ENCODE peak calls at places on chromosomes 11 and 22, in seven cellular contexts. H, F, W, I, A, D and S are unnamed samples.

GRCh38 chr11:62556102-62556871 is 9.7 kb upstream of the AHNAK start:
- DNase-seq in D (peak; percentile 93), A (peak; percentile 88), I (peak; percentile 56), W (peak; percentile 90), F (peak; percentile 77), H (no peak), S (peak; percentile 97)

GRCh38 chr11:76313913-76314740 is 66.8 kb downstream of the THAP12 start:
- DNase-seq in D (no peak), H (no peak), F (no peak), I (peak; percentile 30), A (no peak), W (no peak), S (peak; percentile 75)

GRCh38 chr11:12556155-12556554 is 118.1 kb upstream of the TEAD1 start:
- DNase-seq in F (peak; percentile 47), W (no peak), I (no peak), A (no peak), H (no peak), D (no peak), S (no peak)

GRCh38 chr11:1130276-1131032 is 27.3 kb upstream of the MUC5AC start:
- DNase-seq in W (peak; percentile 29), D (no peak), F (no peak), H (no peak), A (no peak), I (no peak), S (no peak)

GRCh38 chr11:133134561-133135173 is 397.6 kb downstream of the OPCML start:
- DNase-seq in I (peak; percentile 66), D (no peak), F (peak; percentile 83), A (peak; percentile 16), W (peak; percentile 68), H (peak; percentile 39), S (peak; percentile 89)

GRCh38 chr11:27171391-27171790 is 130.8 kb downstream of the BBOX1 start:
- DNase-seq in H (no peak), D (no peak), F (no peak), I (no peak), A (no peak), W (no peak), S (no peak)

GRCh38 chr11:64763804-64764611 is 4.2 kb upstream of the PYGM start:
- DNase-seq in I (no peak), H (no peak), F (no peak), A (no peak), D (no peak), W (no peak), S (no peak)

GRCh38 chr11:76624515-76625379 is 45.8 kb downstream of the LRRC32 start:
- DNase-seq in A (no peak), H (no peak), D (no peak), I (peak; percentile 50), W (peak; percentile 49), F (no peak), S (no peak)

GRCh38 chr11:59550368-59550841 is 39.1 kb downstream of the OR4D9 start:
- DNase-seq in D (peak; percentile 96), H (peak; percentile 94), I (peak; percentile 74), A (peak; percentile 96), F (peak; percentile 95), W (peak; percentile 81), S (peak; percentile 97)

GRCh38 chr22:46237453-46238158 is 12.5 kb downstream of the CDPF1 start:
- DNase-seq in F (no peak), I (no peak), A (no peak), W (no peak), H (no peak), D (no peak), S (no peak)

GRCh38 chr11:74004694-74005615 is 3.9 kb downstream of the UCP3 start:
- DNase-seq in F (no peak), A (no peak), H (no peak), I (peak; percentile 57), D (no peak), W (no peak), S (no peak)

GRCh38 chr11:74671520-74672196 is 59.6 kb downstream of the CHRDL2 start:
- DNase-seq in D (no peak), F (peak; percentile 35), I (no peak), H (no peak), A (no peak), W (no peak), S (no peak)

GRCh38 chr11:114060402-114061052 is 1.0 kb downstream of the ZBTB16 start:
- DNase-seq in A (no peak), I (peak; percentile 32), F (peak; percentile 65), D (no peak), W (peak; percentile 67), H (no peak), S (no peak)

GRCh38 chr22:39545310-39546063 is 12.9 kb upstream of the RPS19BP1 start:
- DNase-seq in A (no peak), F (peak; percentile 92), D (no peak), W (no peak), H (no peak), I (peak; percentile 63), S (peak; percentile 77)

GRCh38 chr11:44977493-44977984 is 26.9 kb upstream of the TP53I11 start:
- DNase-seq in W (peak; percentile 57), I (no peak), D (no peak), F (no peak), H (no peak), A (no peak), S (peak; percentile 49)

GRCh38 chr22:20011123-20011992 is 5.3 kb downstream of the ARVCF start:
- DNase-seq in H (no peak), F (no peak), I (no peak), W (no peak), A (no peak), D (no peak), S (no peak)

GRCh38 chr22:19962909-19963806 is 21.5 kb upstream of the TXNRD2 start:
- DNase-seq in A (no peak), I (no peak), D (peak; percentile 86), H (peak; percentile 93), F (peak; percentile 74), W (no peak), S (peak; percentile 85)

GRCh38 chr11:31414338-31414737 is 44.7 kb downstream of the DNAJC24 start:
- DNase-seq in A (no peak), I (no peak), W (no peak), D (no peak), F (no peak), H (no peak), S (no peak)

GRCh38 chr22:48489551-48490512 is 1337.8 kb downstream of the BRD1 start:
- DNase-seq in F (peak; percentile 62), W (peak; percentile 48), A (no peak), I (no peak), H (no peak), D (no peak), S (peak; percentile 51)

GRCh38 chr11:12430912-12431311 is 53.5 kb downstream of the PARVA start:
- DNase-seq in I (no peak), A (no peak), W (no peak), H (peak; percentile 16), D (no peak), F (no peak), S (no peak)

GRCh38 chr11:86931965-86932332 is 23.2 kb downstream of the FZD4 start:
- DNase-seq in I (peak; percentile 56), A (no peak), F (no peak), D (no peak), H (no peak), W (no peak), S (no peak)

GRCh38 chr11:67054851-67055523 is 1.7 kb upstream of the RHOD start:
- DNase-seq in F (no peak), A (no peak), I (peak; percentile 86), D (peak; percentile 26), H (peak; percentile 94), W (peak; percentile 77), S (peak; percentile 96)

GRCh38 chr11:17516551-17517150 is 27.6 kb downstream of the USH1C start:
- DNase-seq in I (no peak), W (no peak), A (no peak), D (no peak), H (no peak), F (no peak), S (no peak)

DNA sequence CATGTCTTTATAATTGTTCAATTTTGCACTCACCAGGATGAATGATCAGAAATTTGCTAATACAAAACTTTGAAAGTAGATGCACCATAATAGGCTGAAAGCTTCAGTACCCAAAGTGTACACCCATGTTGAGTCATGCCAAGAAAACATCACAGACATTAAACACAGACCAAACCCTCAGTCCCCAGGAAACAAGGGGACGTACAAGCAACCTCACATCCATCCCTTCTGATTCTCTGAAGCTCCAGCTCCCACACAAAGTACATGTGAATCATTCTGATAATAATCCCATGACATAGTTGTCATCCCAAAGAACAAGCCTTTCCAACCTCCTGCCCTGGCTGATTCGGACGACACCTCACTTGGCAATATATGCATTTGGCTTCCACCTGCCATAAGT is 183.8 kb downstream of the SNX19 start:
- DNase-seq in W (no peak), A (no peak), D (no peak), I (no peak), F (no peak), H (no peak), S (no peak)
- TF ChIP-seq JUND in W (no peak), A (no peak), D (no peak), I (no peak), F (no peak), H (no peak), S (no peak)

GRCh38 chr11:117238221-117238620 is 5.8 kb downstream of the RNF214 start:
- DNase-seq in W (no peak), A (no peak), I (no peak), H (no peak), F (no peak), D (no peak), S (no peak)

DNA sequence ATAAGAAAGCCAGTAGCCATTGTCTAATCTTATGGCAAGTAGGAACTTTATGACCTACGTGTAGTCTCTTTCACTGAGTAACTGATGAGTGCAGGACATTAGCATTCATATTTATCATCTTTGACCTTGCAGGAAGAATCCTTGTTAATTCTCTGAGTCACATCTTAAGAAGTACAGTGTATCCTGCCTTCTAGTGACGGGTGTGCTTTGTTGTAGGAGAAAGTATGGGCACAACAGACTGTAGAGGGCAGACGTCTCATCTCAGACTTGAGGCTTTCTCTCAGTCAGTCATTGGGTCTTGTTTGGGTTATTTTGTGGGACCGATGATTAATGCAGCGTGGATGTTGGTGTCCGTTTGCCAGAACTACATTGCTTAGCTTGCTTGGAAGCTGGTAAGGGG is 6.8 kb downstream of the RNF214 start:
- DNase-seq in H (no peak), A (no peak), I (no peak), W (no peak), F (no peak), D (no peak), S (no peak)
- TF ChIP-seq JUND in H (no peak), A (no peak), I (no peak), W (peak; percentile 52), F (no peak), D (no peak), S (no peak)

DNA sequence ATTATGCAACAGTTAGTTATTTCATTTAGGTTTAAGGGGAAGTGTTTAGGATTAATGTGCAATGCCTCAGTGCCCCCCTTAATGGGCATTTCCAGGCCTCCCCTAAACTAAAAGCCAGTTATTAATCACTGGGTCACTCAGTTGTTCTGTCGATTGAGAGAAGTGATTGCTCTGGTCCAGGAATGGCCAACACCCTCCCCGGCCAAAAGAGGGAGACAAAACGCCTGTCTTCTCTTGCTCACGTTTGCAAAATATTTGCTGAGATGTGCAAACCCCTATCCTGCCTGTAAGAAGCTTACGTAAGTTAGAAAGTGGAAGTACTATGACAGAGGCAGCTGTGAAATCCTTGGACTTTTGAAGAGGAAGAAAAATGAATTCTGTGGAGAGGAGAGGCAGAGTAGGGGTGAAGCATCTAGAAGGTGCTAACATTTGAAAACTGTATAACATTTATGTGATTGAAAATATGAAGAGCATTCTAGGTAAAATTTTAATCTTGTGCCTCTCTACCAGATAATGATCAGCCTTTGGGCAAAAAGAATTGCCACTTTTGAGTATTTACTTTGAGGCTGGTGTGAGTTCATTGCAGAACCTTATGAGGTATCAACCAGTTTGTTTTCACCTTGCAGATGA is 37.7 kb downstream of the NTM start:
- DNase-seq in D (no peak), W (peak; percentile 45), I (no peak), H (peak; percentile 38), A (no peak), F (peak; percentile 59), S (peak; percentile 50)
- TF ChIP-seq JUND in D (no peak), W (no peak), I (no peak), H (no peak), A (no peak), F (no peak), S (no peak)

GRCh38 chr11:34432822-34433221 is 5.9 kb upstream of the CAT start:
- DNase-seq in F (no peak), W (no peak), H (no peak), A (no peak), D (no peak), I (no peak), S (no peak)
- TF ChIP-seq JUND in F (no peak), W (no peak), H (no peak), A (no peak), D (no peak), I (no peak), S (no peak)